ENCODE peak calls at places on chromosomes 12 and 14, in four cellular contexts. X, R, Y and G are unnamed samples.

GRCh38 chr14:72291908-72292688 is 359.9 kb downstream of the RGS6 start:
- DNase-seq in R (peak; percentile 20), X (peak; percentile 46), Y (no peak), G (peak; percentile 70)

GRCh38 chr12:102116392-102116791 is 3.5 kb downstream of the NUP37 start:
- DNase-seq in X (no peak), R (no peak), Y (no peak), G (no peak)

GRCh38 chr12:68367903-68368302 is 35.7 kb upstream of the MDM1 start:
- DNase-seq in Y (no peak), X (peak; percentile 64), R (no peak), G (peak; percentile 56)

GRCh38 chr12:125492354-125493270 is 427.4 kb downstream of the AACS start:
- DNase-seq in Y (no peak), R (no peak), X (no peak), G (no peak)

GRCh38 chr14:99273025-99273723 is 1.2 kb upstream of the BCL11B start:
- DNase-seq in Y (no peak), X (peak; percentile 53), R (no peak), G (no peak)

GRCh38 chr12:124105546-124105945 is 132.5 kb downstream of the ZNF664 start:
- DNase-seq in Y (no peak), R (no peak), X (no peak), G (no peak)

GRCh38 chr14:31592122-31592521 is 30.9 kb downstream of the NUBPL start:
- DNase-seq in X (no peak), Y (no peak), R (no peak), G (no peak)

GRCh38 chr14:103753809-103754208 is 38.2 kb downstream of the ZFYVE21 start:
- DNase-seq in X (no peak), Y (no peak), R (no peak), G (no peak)

GRCh38 chr12:3122841-3123678 is 45.9 kb downstream of the TSPAN9 start:
- DNase-seq in X (no peak), R (no peak), Y (no peak), G (peak; percentile 80)

GRCh38 chr12:65496617-65497016 is 218.1 kb downstream of the MSRB3 start:
- DNase-seq in Y (no peak), R (no peak), X (peak; percentile 41), G (peak; percentile 75)

GRCh38 chr14:52079239-52079956 is 10.5 kb upstream of the NID2 start:
- DNase-seq in R (no peak), X (no peak), Y (no peak), G (peak; percentile 51)

GRCh38 chr12:31482816-31483215 is 108.1 kb downstream of the DENND5B start:
- DNase-seq in X (no peak), Y (no peak), R (peak; percentile 9), G (peak; percentile 54)

GRCh38 chr12:105330938-105331804 is 680 bp downstream of the C12orf75 start:
- DNase-seq in X (peak; percentile 70), Y (no peak), R (no peak), G (no peak)

GRCh38 chr12:113880337-113880736 is 85.8 kb downstream of the RBM19 start:
- DNase-seq in Y (no peak), X (no peak), R (no peak), G (no peak)

GRCh38 chr12:92784795-92785562 is 82.2 kb downstream of the PLEKHG7 start:
- DNase-seq in X (peak; percentile 87), R (peak; percentile 77), Y (no peak), G (peak; percentile 89)

GRCh38 chr14:32724864-32725550 is 213.7 kb upstream of the NPAS3 start:
- DNase-seq in R (no peak), X (no peak), Y (no peak), G (peak; percentile 87)

GRCh38 chr12:130688027-130688778 is 27.9 kb downstream of the RIMBP2 start:
- DNase-seq in Y (no peak), R (no peak), X (no peak), G (no peak)
- H3K4me3 ChIP-seq in Y (no peak overlapping the region), R (no peak overlapping the region), X (no peak overlapping the region), G (no peak overlapping the region)

GRCh38 chr14:23033801-23034497 is 751 bp downstream of the PSMB5 start:
- DNase-seq in Y (no peak), X (no peak), R (no peak), G (no peak)

GRCh38 chr14:23030936-23031335 is 3.8 kb downstream of the PSMB5 start:
- DNase-seq in X (no peak), R (no peak), Y (no peak), G (no peak)

GRCh38 chr14:23035303-23036164 is 834 bp upstream of the PSMB5 start:
- DNase-seq in Y (no peak), R (no peak), X (no peak), G (no peak)

GRCh38 chr14:23040100-23040499 is 1.9 kb upstream of the PSMB11 start:
- DNase-seq in R (no peak), Y (no peak), X (no peak), G (no peak)

GRCh38 chr14:23034498-23035302 is at the start of gene PSMB5:
- DNase-seq in X (peak; percentile 97), Y (peak; percentile 96), R (peak; percentile 97), G (peak; percentile 97)
- TF ChIP-seq CTCF in X (no peak), Y (no peak), R (no peak), G (no peak)

DNA sequence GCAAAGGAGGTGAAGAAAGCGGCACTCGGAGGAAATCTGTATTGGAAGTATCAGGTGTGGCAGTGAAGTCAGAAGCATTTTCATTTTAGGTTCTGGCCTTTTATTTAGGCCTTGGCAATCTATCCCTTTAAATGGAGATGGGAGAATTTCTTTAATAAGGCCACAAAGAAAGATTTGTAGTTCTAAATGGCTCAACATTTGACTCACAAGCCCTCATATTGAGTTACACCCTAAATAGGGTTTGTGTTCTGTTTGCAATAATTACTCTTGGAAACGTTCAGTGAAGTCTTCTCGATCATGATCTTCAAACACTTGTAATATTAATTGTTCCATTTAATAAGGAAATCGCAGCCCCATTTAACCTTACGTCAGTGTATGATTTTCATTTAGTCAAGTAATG is 25.3 kb upstream of the TMEM260 start:
- DNase-seq in R (no peak), X (no peak), Y (no peak), G (no peak)
- H3K4me3 ChIP-seq in R (no peak overlapping the region), X (no peak overlapping the region), Y (no peak overlapping the region), G (no peak overlapping the region)

DNA sequence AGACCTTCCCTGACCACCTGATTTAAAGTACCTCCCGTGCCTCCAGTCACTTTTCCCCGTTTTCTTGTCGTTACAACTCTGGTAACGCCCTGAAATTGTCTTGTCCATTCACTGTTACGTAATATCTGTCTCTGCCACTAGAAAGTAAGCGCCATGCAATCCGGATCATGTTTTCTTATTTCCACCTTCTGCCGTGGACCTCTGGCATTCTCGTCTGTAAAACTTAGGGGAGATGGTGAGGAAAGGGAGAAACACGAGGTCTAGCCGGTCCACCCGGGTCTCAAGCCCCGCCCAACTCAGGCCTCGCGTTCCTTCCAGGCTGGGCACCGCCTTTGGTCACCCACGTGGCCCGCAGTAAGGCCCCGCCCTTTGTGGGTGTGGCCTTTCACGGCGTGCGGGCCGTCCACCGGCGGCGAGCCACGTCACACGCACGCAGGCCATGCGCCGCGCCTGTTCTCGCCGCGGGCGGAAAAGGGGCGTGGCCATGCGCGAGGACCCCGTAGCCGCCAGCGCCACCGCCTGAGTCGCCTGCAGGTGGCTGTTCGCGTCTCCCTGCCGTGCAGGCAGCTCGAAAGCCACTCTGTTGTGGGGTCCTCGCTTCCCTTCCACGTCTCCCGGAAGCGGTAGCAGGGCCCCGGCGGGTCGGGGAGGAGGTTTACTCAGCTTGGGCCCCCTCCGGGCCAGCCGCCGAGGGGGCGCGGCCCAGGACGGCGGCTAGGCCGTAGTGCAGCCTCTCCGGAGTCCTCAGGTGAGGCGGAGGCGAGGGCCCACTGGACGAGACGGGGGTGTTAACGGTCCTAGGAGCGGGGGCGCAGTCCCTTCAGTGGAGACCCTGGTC is at the start of gene GOLGA5:
- DNase-seq in X (peak; percentile 98), R (peak; percentile 95), Y (peak; percentile 99), G (peak; percentile 99)
- TF ChIP-seq CTCF in X (no peak), R (no peak), Y (no peak), G (no peak)

GRCh38 chr14:74904623-74905503 is 18.2 kb downstream of the RPS6KL1 start:
- DNase-seq in R (no peak), X (no peak), Y (no peak), G (no peak)

GRCh38 chr14:74906923-74907620 is 16.0 kb downstream of the RPS6KL1 start:
- DNase-seq in Y (no peak), X (no peak), R (no peak), G (no peak)

GRCh38 chr14:74905595-74906142 is 17.4 kb downstream of the RPS6KL1 start:
- DNase-seq in X (peak; percentile 69), R (peak; percentile 74), Y (peak; percentile 87), G (peak; percentile 60)

GRCh38 chr14:74898694-74899093 is 17.0 kb downstream of the DLST start:
- DNase-seq in Y (no peak), X (no peak), R (no peak), G (no peak)

GRCh38 chr14:74902941-74903705 is 19.9 kb downstream of the RPS6KL1 start:
- DNase-seq in R (no peak), Y (no peak), X (no peak), G (no peak)
- H3K4me3 ChIP-seq in R (no peak overlapping the region), Y (no peak overlapping the region), X (no peak overlapping the region), G (no peak overlapping the region)

GRCh38 chr12:116338064-116338872 is 60.8 kb upstream of the MED13L start:
- DNase-seq in R (no peak), Y (no peak), X (no peak), G (no peak)

GRCh38 chr12:116339062-116339461 is 61.6 kb upstream of the MED13L start:
- DNase-seq in X (peak; percentile 47), Y (no peak), R (no peak), G (no peak)

GRCh38 chr12:116337312-116337711 is 59.8 kb upstream of the MED13L start:
- DNase-seq in R (no peak), X (no peak), Y (no peak), G (no peak)

GRCh38 chr12:116333402-116333801 is 55.9 kb upstream of the MED13L start:
- DNase-seq in R (no peak), X (no peak), Y (no peak), G (no peak)

DNA sequence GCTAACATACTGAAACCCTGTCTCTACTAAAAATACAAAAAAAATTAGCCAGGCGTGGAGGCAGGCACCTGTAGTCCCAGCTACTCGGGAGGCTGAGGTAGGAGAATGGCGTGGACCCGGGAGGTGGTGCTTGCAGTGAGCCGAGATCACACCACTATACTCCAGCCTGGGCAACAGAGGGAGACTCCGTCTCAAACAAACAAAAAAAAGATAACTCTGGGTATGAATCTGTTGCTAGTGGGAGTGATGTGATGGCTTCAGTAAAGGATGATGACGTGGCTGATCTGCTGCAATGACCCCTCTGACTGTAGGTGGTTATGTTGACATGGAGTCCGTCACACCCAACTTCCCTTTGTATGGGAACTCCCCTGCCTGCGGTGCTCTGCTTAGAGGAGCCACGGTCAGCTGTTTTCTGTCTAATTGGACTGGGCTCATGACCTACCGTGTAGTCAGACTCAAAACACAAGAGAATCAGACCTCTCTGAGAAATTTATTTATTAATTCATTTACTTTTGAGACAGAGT is 59.1 kb upstream of the MED13L start:
- DNase-seq in Y (no peak), X (peak; percentile 80), R (peak; percentile 81), G (peak; percentile 54)
- TF ChIP-seq CTCF in Y (no peak), X (no peak), R (no peak), G (no peak)

GRCh38 chr14:50039120-50039517 is 77.3 kb downstream of the VCPKMT start:
- DNase-seq in Y (no peak), X (no peak), R (no peak), G (no peak)
- H3K4me3 ChIP-seq in Y (no peak overlapping the region), X (no peak overlapping the region), R (no peak overlapping the region), G (no peak overlapping the region)